ENCODE peak calls at places on chromosomes 7 and 10, in seven cellular contexts. One of them, this sample, is unnamed.

GRCh38 chr7:117132385-117133120 is 179.3 kb downstream of the ST7 start:
- DNase-seq in mesenchymal stem cell: peak; percentile 81
- DNase-seq in IMR-90: peak; percentile 92
- DNase-seq in mesendoderm: no peak
- DNase-seq in neuronal stem cell: no peak
- DNase-seq in trophoblast cell: peak; percentile 88
- DNase-seq in H1: no peak
- DNase-seq in this sample: no peak

GRCh38 chr10:90462761-90463160 is 395.1 kb downstream of the HTR7 start:
- DNase-seq in mesenchymal stem cell: peak; percentile 47
- DNase-seq in IMR-90: peak; percentile 31
- DNase-seq in mesendoderm: no peak
- DNase-seq in neuronal stem cell: no peak
- DNase-seq in trophoblast cell: no peak
- DNase-seq in H1: no peak
- DNase-seq in this sample: no peak

GRCh38 chr10:42960491-42961155 is 116.2 kb upstream of the RET start:
- DNase-seq in mesenchymal stem cell: peak; percentile 9
- DNase-seq in IMR-90: peak; percentile 37
- DNase-seq in mesendoderm: peak; percentile 78
- DNase-seq in neuronal stem cell: no peak
- DNase-seq in trophoblast cell: peak; percentile 78
- DNase-seq in H1: peak; percentile 45
- DNase-seq in this sample: peak; percentile 70

GRCh38 chr10:51389415-51390342 is 309.7 kb downstream of the CSTF2T start:
- DNase-seq in mesenchymal stem cell: peak; percentile 59
- DNase-seq in IMR-90: peak; percentile 99
- DNase-seq in mesendoderm: peak; percentile 72
- DNase-seq in neuronal stem cell: peak; percentile 44
- DNase-seq in trophoblast cell: peak; percentile 57
- DNase-seq in H1: peak; percentile 75
- DNase-seq in this sample: peak; percentile 68

GRCh38 chr10:36534471-36535002 is 590.9 kb upstream of the ANKRD30A start:
- DNase-seq in mesenchymal stem cell: peak; percentile 87
- DNase-seq in IMR-90: peak; percentile 95
- DNase-seq in mesendoderm: peak; percentile 11
- DNase-seq in neuronal stem cell: no peak
- DNase-seq in trophoblast cell: peak; percentile 23
- DNase-seq in H1: no peak
- DNase-seq in this sample: no peak

GRCh38 chr7:26614503-26614902 is 249.9 kb downstream of the SKAP2 start:
- DNase-seq in mesenchymal stem cell: no peak
- DNase-seq in IMR-90: no peak
- DNase-seq in mesendoderm: no peak
- DNase-seq in neuronal stem cell: no peak
- DNase-seq in trophoblast cell: no peak
- DNase-seq in H1: no peak
- DNase-seq in this sample: no peak

GRCh38 chr10:26881600-26882331 is 21.0 kb upstream of the ABI1 start:
- DNase-seq in mesenchymal stem cell: peak; percentile 77
- DNase-seq in IMR-90: peak; percentile 76
- DNase-seq in mesendoderm: peak; percentile 80
- DNase-seq in neuronal stem cell: peak; percentile 60
- DNase-seq in trophoblast cell: peak; percentile 77
- DNase-seq in H1: no peak
- DNase-seq in this sample: no peak

GRCh38 chr7:14016950-14017349 is 27.5 kb upstream of the ETV1 start:
- DNase-seq in mesenchymal stem cell: no peak
- DNase-seq in IMR-90: peak; percentile 11
- DNase-seq in mesendoderm: no peak
- DNase-seq in neuronal stem cell: no peak
- DNase-seq in trophoblast cell: peak; percentile 95
- DNase-seq in H1: no peak
- DNase-seq in this sample: no peak

GRCh38 chr7:50658696-50659095 is 93.5 kb upstream of the DDC start:
- DNase-seq in mesenchymal stem cell: no peak
- DNase-seq in IMR-90: no peak
- DNase-seq in mesendoderm: no peak
- DNase-seq in neuronal stem cell: no peak
- DNase-seq in trophoblast cell: peak; percentile 75
- DNase-seq in H1: no peak
- DNase-seq in this sample: no peak

DNA sequence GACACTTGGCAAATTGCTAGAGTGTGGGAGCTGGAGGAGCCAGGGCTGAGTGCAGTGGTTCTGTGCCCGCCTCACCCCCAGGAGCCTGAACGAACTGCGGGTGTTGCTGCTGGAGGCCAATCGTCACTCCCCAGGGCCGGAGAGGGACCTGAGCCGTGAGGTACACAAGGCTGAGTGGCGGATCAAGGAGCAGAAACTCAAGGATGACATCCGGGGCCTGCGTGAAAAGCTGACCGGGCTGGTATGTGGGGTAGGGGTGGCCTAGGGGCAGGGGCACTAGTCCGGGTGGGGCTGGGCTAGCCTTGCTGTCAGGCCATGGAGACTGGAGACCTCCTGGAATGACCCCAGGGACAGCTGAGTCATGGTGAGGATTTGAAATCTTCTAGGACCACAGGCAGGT is 56.7 kb upstream of the GTF2IRD1 start:
- DNase-seq in mesenchymal stem cell: no peak
- DNase-seq in IMR-90: no peak
- DNase-seq in mesendoderm: no peak
- DNase-seq in neuronal stem cell: no peak
- DNase-seq in trophoblast cell: peak; percentile 16
- DNase-seq in H1: no peak
- DNase-seq in this sample: no peak
- H4K8ac ChIP-seq in mesenchymal stem cell: no peak overlapping the region
- H4K8ac ChIP-seq in IMR-90: no peak overlapping the region
- H4K8ac ChIP-seq in mesendoderm: no peak overlapping the region
- H4K8ac ChIP-seq in neuronal stem cell: no peak overlapping the region
- H4K8ac ChIP-seq in trophoblast cell: no peak overlapping the region
- H4K8ac ChIP-seq in H1: no peak overlapping the region
- H4K8ac ChIP-seq in this sample: no peak overlapping the region

DNA sequence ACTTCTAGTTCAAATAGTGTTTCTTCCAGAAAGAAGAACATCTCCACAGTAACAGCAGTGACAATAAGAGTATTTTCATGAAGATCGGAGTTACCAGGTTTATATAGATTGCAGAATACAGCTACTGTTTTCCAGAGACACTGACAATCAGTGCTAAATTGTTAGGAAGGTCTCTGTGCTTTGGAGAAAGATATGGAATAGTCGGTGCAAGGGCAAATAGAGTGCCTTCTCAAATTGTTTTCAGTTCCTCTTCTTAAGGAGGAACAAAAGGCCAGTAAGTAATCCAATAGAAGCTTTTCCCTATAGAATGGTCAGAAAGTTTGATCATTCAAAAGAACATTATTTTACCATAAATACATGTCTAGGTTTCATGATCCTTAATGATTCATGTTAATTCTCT is 2.6 kb upstream of the KIAA1217 start:
- DNase-seq in mesenchymal stem cell: no peak
- DNase-seq in IMR-90: no peak
- DNase-seq in mesendoderm: no peak
- DNase-seq in neuronal stem cell: no peak
- DNase-seq in trophoblast cell: no peak
- DNase-seq in H1: no peak
- DNase-seq in this sample: no peak
- H4K8ac ChIP-seq in mesenchymal stem cell: no peak overlapping the region
- H4K8ac ChIP-seq in IMR-90: no peak overlapping the region
- H4K8ac ChIP-seq in mesendoderm: no peak overlapping the region
- H4K8ac ChIP-seq in neuronal stem cell: no peak overlapping the region
- H4K8ac ChIP-seq in trophoblast cell: no peak overlapping the region
- H4K8ac ChIP-seq in H1: no peak overlapping the region
- H4K8ac ChIP-seq in this sample: no peak overlapping the region

GRCh38 chr7:140205600-140205999 is 28.8 kb upstream of the KDM7A start:
- DNase-seq in mesenchymal stem cell: no peak
- DNase-seq in IMR-90: no peak
- DNase-seq in mesendoderm: no peak
- DNase-seq in neuronal stem cell: peak; percentile 14
- DNase-seq in trophoblast cell: no peak
- DNase-seq in H1: no peak
- DNase-seq in this sample: no peak

GRCh38 chr7:140203556-140203955 is 26.8 kb upstream of the KDM7A start:
- DNase-seq in mesenchymal stem cell: no peak
- DNase-seq in IMR-90: no peak
- DNase-seq in mesendoderm: no peak
- DNase-seq in neuronal stem cell: no peak
- DNase-seq in trophoblast cell: no peak
- DNase-seq in H1: no peak
- DNase-seq in this sample: no peak

GRCh38 chr7:140211698-140212097 is 34.9 kb upstream of the KDM7A start:
- DNase-seq in mesenchymal stem cell: no peak
- DNase-seq in IMR-90: no peak
- DNase-seq in mesendoderm: no peak
- DNase-seq in neuronal stem cell: no peak
- DNase-seq in trophoblast cell: no peak
- DNase-seq in H1: no peak
- DNase-seq in this sample: no peak

GRCh38 chr7:140209866-140210609 is 33.3 kb upstream of the KDM7A start:
- DNase-seq in mesenchymal stem cell: no peak
- DNase-seq in IMR-90: no peak
- DNase-seq in mesendoderm: no peak
- DNase-seq in neuronal stem cell: no peak
- DNase-seq in trophoblast cell: no peak
- DNase-seq in H1: no peak
- DNase-seq in this sample: no peak

DNA sequence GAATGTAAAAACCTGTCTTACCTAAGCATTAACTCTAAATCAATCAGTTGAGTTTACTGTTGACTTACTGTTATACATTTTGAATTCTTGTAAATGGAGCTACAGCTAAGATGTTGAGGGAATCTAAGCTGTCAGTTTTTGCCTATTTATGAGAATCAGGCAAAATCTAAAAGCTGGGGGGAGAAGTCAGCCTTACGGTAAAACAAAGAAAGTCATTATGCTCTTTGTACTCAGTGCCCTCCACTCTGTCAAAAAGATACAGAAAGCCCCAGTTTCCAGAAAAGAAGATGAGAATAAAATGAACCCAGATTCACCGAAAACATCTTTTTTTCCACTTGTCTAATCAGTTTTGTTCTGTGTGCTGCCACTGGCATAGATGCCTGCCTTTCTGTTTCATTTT is 30.2 kb upstream of the KDM7A start:
- DNase-seq in mesenchymal stem cell: no peak
- DNase-seq in IMR-90: no peak
- DNase-seq in mesendoderm: no peak
- DNase-seq in neuronal stem cell: no peak
- DNase-seq in trophoblast cell: no peak
- DNase-seq in H1: no peak
- DNase-seq in this sample: no peak
- H4K8ac ChIP-seq in mesenchymal stem cell: no peak overlapping the region
- H4K8ac ChIP-seq in IMR-90: no peak overlapping the region
- H4K8ac ChIP-seq in mesendoderm: no peak overlapping the region
- H4K8ac ChIP-seq in neuronal stem cell: no peak overlapping the region
- H4K8ac ChIP-seq in trophoblast cell: no peak overlapping the region
- H4K8ac ChIP-seq in H1: no peak overlapping the region
- H4K8ac ChIP-seq in this sample: no peak overlapping the region

GRCh38 chr7:54781356-54781912 is 22.4 kb upstream of the SEC61G start:
- DNase-seq in mesenchymal stem cell: no peak
- DNase-seq in IMR-90: no peak
- DNase-seq in mesendoderm: no peak
- DNase-seq in neuronal stem cell: no peak
- DNase-seq in trophoblast cell: no peak
- DNase-seq in H1: no peak
- DNase-seq in this sample: no peak

GRCh38 chr7:54782314-54782713 is 23.3 kb upstream of the SEC61G start:
- DNase-seq in mesenchymal stem cell: no peak
- DNase-seq in IMR-90: no peak
- DNase-seq in mesendoderm: no peak
- DNase-seq in neuronal stem cell: no peak
- DNase-seq in trophoblast cell: no peak
- DNase-seq in H1: no peak
- DNase-seq in this sample: no peak

GRCh38 chr7:54778166-54778565 is 19.2 kb upstream of the SEC61G start:
- DNase-seq in mesenchymal stem cell: no peak
- DNase-seq in IMR-90: no peak
- DNase-seq in mesendoderm: no peak
- DNase-seq in neuronal stem cell: no peak
- DNase-seq in trophoblast cell: no peak
- DNase-seq in H1: no peak
- DNase-seq in this sample: no peak

GRCh38 chr7:54780490-54780889 is 21.5 kb upstream of the SEC61G start:
- DNase-seq in mesenchymal stem cell: no peak
- DNase-seq in IMR-90: no peak
- DNase-seq in mesendoderm: no peak
- DNase-seq in neuronal stem cell: no peak
- DNase-seq in trophoblast cell: no peak
- DNase-seq in H1: no peak
- DNase-seq in this sample: no peak

GRCh38 chr7:54778696-54779285 is 19.8 kb upstream of the SEC61G start:
- DNase-seq in mesenchymal stem cell: no peak
- DNase-seq in IMR-90: peak; percentile 47
- DNase-seq in mesendoderm: no peak
- DNase-seq in neuronal stem cell: no peak
- DNase-seq in trophoblast cell: peak; percentile 74
- DNase-seq in H1: no peak
- DNase-seq in this sample: no peak
- H4K8ac ChIP-seq in mesenchymal stem cell: no peak overlapping the region
- H4K8ac ChIP-seq in IMR-90: no peak overlapping the region
- H4K8ac ChIP-seq in mesendoderm: no peak overlapping the region
- H4K8ac ChIP-seq in neuronal stem cell: no peak overlapping the region
- H4K8ac ChIP-seq in trophoblast cell: no peak overlapping the region
- H4K8ac ChIP-seq in H1: no peak overlapping the region
- H4K8ac ChIP-seq in this sample: no peak overlapping the region

DNA sequence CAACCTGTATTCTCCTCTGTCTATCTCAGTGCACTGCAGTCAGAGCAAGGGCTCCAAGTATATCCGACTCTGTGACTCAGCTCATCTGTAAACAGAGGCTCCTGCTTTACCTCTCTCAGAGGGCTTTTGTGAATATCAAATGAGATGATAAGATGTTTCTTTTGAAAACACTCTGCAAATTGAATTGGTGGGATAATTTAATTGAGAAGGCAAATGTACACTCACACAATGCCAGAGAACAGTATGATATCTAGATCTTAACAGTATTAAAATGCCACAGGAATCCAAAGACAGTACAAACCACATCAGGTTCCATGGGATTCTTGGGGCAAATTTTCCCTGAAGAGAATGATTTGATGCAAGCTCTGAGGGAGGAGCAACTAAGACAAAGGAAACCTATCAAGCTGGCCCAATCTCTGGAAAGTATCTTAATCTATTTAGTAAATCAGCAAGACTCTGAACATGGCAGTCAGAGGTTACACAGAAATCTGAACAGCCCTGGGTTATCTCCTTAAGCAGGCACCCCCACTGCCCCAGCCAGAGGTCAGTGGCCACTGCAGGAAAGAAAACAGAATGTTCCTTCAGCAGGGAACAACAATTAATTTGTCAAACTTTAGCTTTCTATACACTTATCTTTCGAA is 45.9 kb downstream of the DOCK4 start:
- DNase-seq in mesenchymal stem cell: peak; percentile 69
- DNase-seq in IMR-90: peak; percentile 61
- DNase-seq in mesendoderm: peak; percentile 66
- DNase-seq in neuronal stem cell: no peak
- DNase-seq in trophoblast cell: no peak
- DNase-seq in H1: no peak
- DNase-seq in this sample: no peak
- H4K8ac ChIP-seq in mesenchymal stem cell: no peak overlapping the region
- H4K8ac ChIP-seq in IMR-90: no peak overlapping the region
- H4K8ac ChIP-seq in mesendoderm: no peak overlapping the region
- H4K8ac ChIP-seq in neuronal stem cell: no peak overlapping the region
- H4K8ac ChIP-seq in trophoblast cell: no peak overlapping the region
- H4K8ac ChIP-seq in H1: no peak overlapping the region
- H4K8ac ChIP-seq in this sample: no peak overlapping the region